ENCODE peak calls at places on chromosomes 1 and 21, in seven cellular contexts. One of them, this sample, is unnamed.

GRCh38 chr1:29245876-29246275 is 9.6 kb downstream of the PTPRU start:
- DNase-seq in A549: peak; percentile 52
- DNase-seq in body of pancreas: peak; percentile 38
- DNase-seq in sigmoid colon: no peak
- DNase-seq in transverse colon: peak; percentile 27
- DNase-seq in HCT116: no peak
- DNase-seq in gastrocnemius medialis: no peak
- DNase-seq in this sample: no peak

GRCh38 chr1:244789276-244789580 is 46.2 kb upstream of the COX20 start:
- DNase-seq in A549: no peak
- DNase-seq in body of pancreas: no peak
- DNase-seq in sigmoid colon: no peak
- DNase-seq in transverse colon: no peak
- DNase-seq in HCT116: no peak
- DNase-seq in gastrocnemius medialis: no peak
- DNase-seq in this sample: no peak

GRCh38 chr1:37056201-37056764 is 22.0 kb upstream of the GRIK3 start:
- DNase-seq in A549: no peak
- DNase-seq in body of pancreas: no peak
- DNase-seq in sigmoid colon: no peak
- DNase-seq in transverse colon: no peak
- DNase-seq in HCT116: no peak
- DNase-seq in gastrocnemius medialis: no peak
- DNase-seq in this sample: no peak

GRCh38 chr21:44298301-44298700 is 1.6 kb upstream of the PFKL start:
- DNase-seq in A549: no peak
- DNase-seq in body of pancreas: no peak
- DNase-seq in sigmoid colon: no peak
- DNase-seq in transverse colon: no peak
- DNase-seq in HCT116: no peak
- DNase-seq in gastrocnemius medialis: no peak
- DNase-seq in this sample: no peak

GRCh38 chr1:110588991-110589390 is 17.2 kb downstream of the KCNA2 start:
- DNase-seq in A549: no peak
- DNase-seq in body of pancreas: no peak
- DNase-seq in sigmoid colon: no peak
- DNase-seq in transverse colon: no peak
- DNase-seq in HCT116: no peak
- DNase-seq in gastrocnemius medialis: no peak
- DNase-seq in this sample: no peak

GRCh38 chr21:25862596-25862995 is 127.8 kb downstream of the GABPA start:
- DNase-seq in A549: peak; percentile 38
- DNase-seq in body of pancreas: peak; percentile 13
- DNase-seq in sigmoid colon: no peak
- DNase-seq in transverse colon: no peak
- DNase-seq in HCT116: peak; percentile 18
- DNase-seq in gastrocnemius medialis: no peak
- DNase-seq in this sample: no peak

GRCh38 chr21:17491716-17492414 is 21.0 kb upstream of the CXADR start:
- DNase-seq in A549: peak; percentile 56
- DNase-seq in body of pancreas: no peak
- DNase-seq in sigmoid colon: no peak
- DNase-seq in transverse colon: no peak
- DNase-seq in HCT116: peak; percentile 26
- DNase-seq in gastrocnemius medialis: no peak
- DNase-seq in this sample: no peak

GRCh38 chr1:40411294-40411693 is 37.8 kb downstream of the SMAP2 start:
- DNase-seq in A549: no peak
- DNase-seq in body of pancreas: no peak
- DNase-seq in sigmoid colon: no peak
- DNase-seq in transverse colon: no peak
- DNase-seq in HCT116: no peak
- DNase-seq in gastrocnemius medialis: no peak
- DNase-seq in this sample: no peak

GRCh38 chr1:210792250-210792649 is 341.7 kb downstream of the KCNH1 start:
- DNase-seq in A549: no peak
- DNase-seq in body of pancreas: no peak
- DNase-seq in sigmoid colon: no peak
- DNase-seq in transverse colon: no peak
- DNase-seq in HCT116: no peak
- DNase-seq in gastrocnemius medialis: no peak
- DNase-seq in this sample: no peak

GRCh38 chr1:169018751-169019150 is 87.7 kb upstream of the ATP1B1 start:
- DNase-seq in A549: no peak
- DNase-seq in body of pancreas: no peak
- DNase-seq in sigmoid colon: no peak
- DNase-seq in transverse colon: peak; percentile 50
- DNase-seq in HCT116: no peak
- DNase-seq in gastrocnemius medialis: no peak
- DNase-seq in this sample: no peak

GRCh38 chr1:147580609-147581008 is 39.3 kb downstream of the BCL9 start:
- DNase-seq in A549: no peak
- DNase-seq in body of pancreas: no peak
- DNase-seq in sigmoid colon: no peak
- DNase-seq in transverse colon: no peak
- DNase-seq in HCT116: no peak
- DNase-seq in gastrocnemius medialis: no peak
- DNase-seq in this sample: no peak

GRCh38 chr1:87674791-87675190 is 346.1 kb downstream of the LMO4 start:
- DNase-seq in A549: no peak
- DNase-seq in body of pancreas: no peak
- DNase-seq in sigmoid colon: no peak
- DNase-seq in transverse colon: no peak
- DNase-seq in HCT116: no peak
- DNase-seq in gastrocnemius medialis: no peak
- DNase-seq in this sample: no peak

GRCh38 chr1:171715813-171716251 is 26.0 kb downstream of the VAMP4 start:
- DNase-seq in A549: peak; percentile 7
- DNase-seq in body of pancreas: no peak
- DNase-seq in sigmoid colon: no peak
- DNase-seq in transverse colon: no peak
- DNase-seq in HCT116: no peak
- DNase-seq in gastrocnemius medialis: no peak
- DNase-seq in this sample: no peak

GRCh38 chr1:52842643-52843310 is at the start of gene ZYG11A:
- DNase-seq in A549: peak; percentile 91
- DNase-seq in body of pancreas: peak; percentile 50
- DNase-seq in sigmoid colon: no peak
- DNase-seq in transverse colon: peak; percentile 64
- DNase-seq in HCT116: no peak
- DNase-seq in gastrocnemius medialis: no peak
- DNase-seq in this sample: peak; percentile 46
- TF ChIP-seq CTCF in A549: no peak
- TF ChIP-seq CTCF in body of pancreas: peak; percentile 14
- TF ChIP-seq CTCF in sigmoid colon: no peak
- TF ChIP-seq CTCF in transverse colon: no peak
- TF ChIP-seq CTCF in HCT116: no peak
- TF ChIP-seq CTCF in gastrocnemius medialis: peak; percentile 28
- TF ChIP-seq CTCF in this sample: peak; percentile 38

GRCh38 chr1:150606743-150607142 is 22.7 kb downstream of the ENSA start:
- DNase-seq in A549: no peak
- DNase-seq in body of pancreas: no peak
- DNase-seq in sigmoid colon: no peak
- DNase-seq in transverse colon: no peak
- DNase-seq in HCT116: no peak
- DNase-seq in gastrocnemius medialis: no peak
- DNase-seq in this sample: no peak
- H3K4me1 ChIP-seq in A549: peaks cover 49% of the 10 kb centered on the region
- H3K4me1 ChIP-seq in body of pancreas: peaks cover 57% of the 10 kb centered on the region
- H3K4me1 ChIP-seq in sigmoid colon: peaks cover 39% of the 10 kb centered on the region
- H3K4me1 ChIP-seq in transverse colon: peaks cover 33% of the 10 kb centered on the region
- H3K4me1 ChIP-seq in HCT116: peaks cover 39% of the 10 kb centered on the region
- H3K4me1 ChIP-seq in gastrocnemius medialis: peaks cover 4% of the 10 kb centered on the region
- H3K4me1 ChIP-seq in this sample: peaks cover 30% of the 10 kb centered on the region

GRCh38 chr1:10399487-10399917 is 638 bp downstream of the PGD start:
- DNase-seq in A549: no peak
- DNase-seq in body of pancreas: no peak
- DNase-seq in sigmoid colon: peak; percentile 66
- DNase-seq in transverse colon: no peak
- DNase-seq in HCT116: no peak
- DNase-seq in gastrocnemius medialis: no peak
- DNase-seq in this sample: peak; percentile 41

GRCh38 chr1:10396870-10397269 is 2.0 kb upstream of the PGD start:
- DNase-seq in A549: no peak
- DNase-seq in body of pancreas: no peak
- DNase-seq in sigmoid colon: no peak
- DNase-seq in transverse colon: no peak
- DNase-seq in HCT116: no peak
- DNase-seq in gastrocnemius medialis: no peak
- DNase-seq in this sample: no peak

GRCh38 chr1:10400013-10400412 is 1.1 kb downstream of the PGD start:
- DNase-seq in A549: no peak
- DNase-seq in body of pancreas: no peak
- DNase-seq in sigmoid colon: no peak
- DNase-seq in transverse colon: no peak
- DNase-seq in HCT116: no peak
- DNase-seq in gastrocnemius medialis: no peak
- DNase-seq in this sample: no peak

GRCh38 chr1:10398278-10398733 is 558 bp upstream of the PGD start:
- DNase-seq in A549: no peak
- DNase-seq in body of pancreas: no peak
- DNase-seq in sigmoid colon: no peak
- DNase-seq in transverse colon: no peak
- DNase-seq in HCT116: no peak
- DNase-seq in gastrocnemius medialis: no peak
- DNase-seq in this sample: no peak

DNA sequence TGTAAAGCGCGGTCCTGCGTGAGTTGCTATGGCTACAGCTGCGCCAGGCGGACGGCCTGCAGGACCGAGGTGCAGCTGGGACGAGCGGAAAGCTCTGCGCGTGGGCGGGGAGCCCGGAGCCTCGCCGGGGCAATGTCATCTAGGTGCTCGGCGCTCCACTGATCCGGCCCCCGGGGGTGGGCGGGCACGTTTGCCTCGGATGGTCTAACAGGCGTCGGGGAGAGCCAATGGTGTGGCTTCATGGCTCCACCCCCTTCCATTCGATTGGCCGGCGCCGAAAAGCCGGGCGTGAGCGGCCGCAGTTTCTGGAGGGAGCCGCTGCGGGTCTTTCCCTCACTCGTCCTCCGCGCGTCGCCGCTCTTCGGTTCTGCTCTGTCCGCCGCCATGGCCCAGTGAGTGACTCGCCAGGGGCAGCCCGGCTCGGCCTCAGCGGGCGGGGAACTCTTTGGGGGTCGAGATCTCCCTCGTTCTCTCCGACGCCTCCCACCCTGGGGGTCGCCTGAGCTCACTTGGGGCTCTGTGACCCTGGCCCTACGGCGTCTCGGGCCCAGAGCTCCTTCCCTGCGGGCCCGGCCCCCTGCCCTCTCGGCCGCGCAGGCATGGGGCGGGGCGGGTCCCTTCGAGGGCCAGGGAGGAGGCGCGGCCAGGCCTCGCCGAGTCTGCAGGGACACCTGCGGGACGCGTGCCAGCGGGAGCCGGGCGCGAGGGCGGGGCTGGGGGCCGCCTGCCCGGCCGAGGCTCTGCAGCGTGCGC is at the start of gene PGD:
- DNase-seq in A549: peak; percentile 97
- DNase-seq in body of pancreas: peak; percentile 99
- DNase-seq in sigmoid colon: peak; percentile 99
- DNase-seq in transverse colon: peak; percentile 99
- DNase-seq in HCT116: peak; percentile 92
- DNase-seq in gastrocnemius medialis: peak; percentile 96
- DNase-seq in this sample: peak; percentile 99
- TF ChIP-seq POLR2A in A549: peak; percentile 50
- TF ChIP-seq POLR2A in body of pancreas: peak; percentile 81
- TF ChIP-seq POLR2A in sigmoid colon: peak; percentile 54
- TF ChIP-seq POLR2A in transverse colon: peak; percentile 83
- TF ChIP-seq POLR2A in HCT116: peak; percentile 76
- TF ChIP-seq POLR2A in gastrocnemius medialis: peak; percentile 81
- TF ChIP-seq POLR2A in this sample: no peak

DNA sequence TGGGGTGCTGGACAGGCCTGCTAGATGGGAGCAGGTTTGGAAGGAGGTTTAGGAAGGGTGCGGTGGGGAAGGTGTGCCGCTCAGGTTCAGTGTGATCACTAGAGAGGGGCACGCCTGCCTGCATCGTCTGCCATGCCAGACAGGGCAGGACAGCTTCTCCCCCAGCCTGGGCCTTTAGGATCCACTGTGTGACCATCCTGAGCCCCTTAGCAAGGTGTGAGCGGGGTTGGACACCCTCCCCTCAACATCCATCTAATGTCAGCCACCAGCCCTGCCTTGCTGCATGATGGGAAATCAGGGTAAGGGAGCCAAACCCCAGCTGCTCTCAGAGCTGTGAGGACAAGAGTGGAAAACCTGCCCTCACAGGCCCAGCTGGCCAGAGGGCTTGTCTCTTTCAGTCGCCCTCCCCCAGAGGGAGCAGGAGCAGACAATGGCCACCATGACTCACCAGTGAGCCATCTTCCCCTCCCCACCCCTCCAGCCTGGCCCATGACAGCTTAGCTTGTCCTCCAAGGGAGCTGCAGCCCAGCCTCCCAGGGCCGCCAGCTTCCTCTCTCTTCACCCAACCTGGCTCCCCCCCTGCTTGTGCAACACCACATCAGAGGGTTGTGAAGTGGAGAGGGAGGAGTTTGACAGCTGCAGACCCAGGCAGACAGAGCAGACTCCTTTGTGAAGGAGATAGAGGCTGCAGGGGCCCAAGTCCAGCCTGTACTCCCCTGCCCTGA is 37.0 kb downstream of the NUAK2 start:
- DNase-seq in A549: peak; percentile 98
- DNase-seq in body of pancreas: peak; percentile 65
- DNase-seq in sigmoid colon: peak; percentile 95
- DNase-seq in transverse colon: peak; percentile 85
- DNase-seq in HCT116: peak; percentile 75
- DNase-seq in gastrocnemius medialis: peak; percentile 91
- DNase-seq in this sample: peak; percentile 84
- TF ChIP-seq CTCF in A549: no peak
- TF ChIP-seq CTCF in body of pancreas: no peak
- TF ChIP-seq CTCF in sigmoid colon: no peak
- TF ChIP-seq CTCF in transverse colon: no peak
- TF ChIP-seq CTCF in HCT116: no peak
- TF ChIP-seq CTCF in gastrocnemius medialis: no peak
- TF ChIP-seq CTCF in this sample: no peak

This sample was measured in heart left ventricle.